ENCODE peak calls at places on chromosomes 3 and 15, in seven cellular contexts. One of them, this sample, is unnamed.

GRCh38 chr3:172550347-172550943 is 27.2 kb upstream of the TNFSF10 start:
- DNase-seq in cardiac fibroblast: peak
- DNase-seq in transverse colon: no peak
- DNase-seq in neural progenitor cell: no peak
- DNase-seq in endodermal cell: no peak
- DNase-seq in body of pancreas: no peak
- DNase-seq in H9: no peak
- DNase-seq in this sample: peak

GRCh38 chr3:171088984-171089754 is 62.6 kb upstream of the SLC2A2 start:
- DNase-seq in cardiac fibroblast: peak
- DNase-seq in transverse colon: no peak
- DNase-seq in neural progenitor cell: peak
- DNase-seq in endodermal cell: no peak
- DNase-seq in body of pancreas: no peak
- DNase-seq in H9: no peak
- DNase-seq in this sample: no peak

GRCh38 chr3:37814547-37814946 is 47.1 kb upstream of the CTDSPL start:
- DNase-seq in cardiac fibroblast: peak
- DNase-seq in transverse colon: no peak
- DNase-seq in neural progenitor cell: peak
- DNase-seq in endodermal cell: peak
- DNase-seq in body of pancreas: no peak
- DNase-seq in H9: no peak
- DNase-seq in this sample: no peak

GRCh38 chr3:48564022-48564421 is 441 bp upstream of the UCN2 start:
- DNase-seq in cardiac fibroblast: peak
- DNase-seq in transverse colon: peak
- DNase-seq in neural progenitor cell: no peak
- DNase-seq in endodermal cell: no peak
- DNase-seq in body of pancreas: no peak
- DNase-seq in H9: no peak
- DNase-seq in this sample: no peak

GRCh38 chr3:121995190-121996137 is 26.6 kb downstream of the ILDR1 start:
- DNase-seq in cardiac fibroblast: peak
- DNase-seq in transverse colon: peak
- DNase-seq in neural progenitor cell: peak
- DNase-seq in endodermal cell: peak
- DNase-seq in body of pancreas: peak
- DNase-seq in H9: peak
- DNase-seq in this sample: no peak

GRCh38 chr15:101615986-101616848 is 36.0 kb downstream of the TM2D3 start:
- DNase-seq in cardiac fibroblast: peak
- DNase-seq in transverse colon: peak
- DNase-seq in neural progenitor cell: peak
- DNase-seq in endodermal cell: peak
- DNase-seq in body of pancreas: peak
- DNase-seq in H9: peak
- DNase-seq in this sample: no peak

GRCh38 chr3:171001957-171002694 is 24.4 kb downstream of the SLC2A2 start:
- DNase-seq in cardiac fibroblast: peak
- DNase-seq in transverse colon: peak
- DNase-seq in neural progenitor cell: no peak
- DNase-seq in endodermal cell: no peak
- DNase-seq in body of pancreas: peak
- DNase-seq in H9: no peak
- DNase-seq in this sample: no peak

GRCh38 chr15:65409284-65409631 is 13.5 kb downstream of the IGDCC4 start:
- DNase-seq in cardiac fibroblast: peak
- DNase-seq in transverse colon: no peak
- DNase-seq in neural progenitor cell: no peak
- DNase-seq in endodermal cell: no peak
- DNase-seq in body of pancreas: no peak
- DNase-seq in H9: no peak
- DNase-seq in this sample: peak

GRCh38 chr15:101427606-101428487 is 61.7 kb downstream of the PCSK6 start:
- DNase-seq in cardiac fibroblast: no peak
- DNase-seq in transverse colon: no peak
- DNase-seq in neural progenitor cell: no peak
- DNase-seq in endodermal cell: no peak
- DNase-seq in body of pancreas: no peak
- DNase-seq in H9: no peak
- DNase-seq in this sample: no peak

GRCh38 chr3:7075120-7075519 is 214.2 kb downstream of the GRM7 start:
- DNase-seq in cardiac fibroblast: no peak
- DNase-seq in transverse colon: no peak
- DNase-seq in neural progenitor cell: no peak
- DNase-seq in endodermal cell: no peak
- DNase-seq in body of pancreas: no peak
- DNase-seq in H9: no peak
- DNase-seq in this sample: no peak

GRCh38 chr3:4493931-4494806 is 1.0 kb downstream of the ITPR1 start:
- DNase-seq in cardiac fibroblast: peak
- DNase-seq in transverse colon: peak
- DNase-seq in neural progenitor cell: peak
- DNase-seq in endodermal cell: peak
- DNase-seq in body of pancreas: peak
- DNase-seq in H9: peak
- DNase-seq in this sample: no peak

GRCh38 chr15:85543741-85544155 is 163.3 kb downstream of the AKAP13 start:
- DNase-seq in cardiac fibroblast: no peak
- DNase-seq in transverse colon: peak
- DNase-seq in neural progenitor cell: no peak
- DNase-seq in endodermal cell: peak
- DNase-seq in body of pancreas: peak
- DNase-seq in H9: peak
- DNase-seq in this sample: no peak

GRCh38 chr15:56241374-56242085 is 2.1 kb downstream of the RFX7 start:
- DNase-seq in cardiac fibroblast: no peak
- DNase-seq in transverse colon: no peak
- DNase-seq in neural progenitor cell: no peak
- DNase-seq in endodermal cell: no peak
- DNase-seq in body of pancreas: no peak
- DNase-seq in H9: no peak
- DNase-seq in this sample: no peak

GRCh38 chr3:185420762-185421161 is 57.8 kb downstream of the MAP3K13 start:
- DNase-seq in cardiac fibroblast: peak
- DNase-seq in transverse colon: peak
- DNase-seq in neural progenitor cell: no peak
- DNase-seq in endodermal cell: no peak
- DNase-seq in body of pancreas: peak
- DNase-seq in H9: no peak
- DNase-seq in this sample: no peak

GRCh38 chr3:196634224-196634623 is 5.3 kb upstream of the NRROS start:
- DNase-seq in cardiac fibroblast: no peak
- DNase-seq in transverse colon: peak
- DNase-seq in neural progenitor cell: no peak
- DNase-seq in endodermal cell: no peak
- DNase-seq in body of pancreas: no peak
- DNase-seq in H9: no peak
- DNase-seq in this sample: no peak

GRCh38 chr3:62237296-62237948 is 135.9 kb downstream of the FEZF2 start:
- DNase-seq in cardiac fibroblast: no peak
- DNase-seq in transverse colon: no peak
- DNase-seq in neural progenitor cell: no peak
- DNase-seq in endodermal cell: no peak
- DNase-seq in body of pancreas: no peak
- DNase-seq in H9: no peak
- DNase-seq in this sample: no peak

GRCh38 chr3:190886945-190887344 is 24.5 kb upstream of the GMNC start:
- DNase-seq in cardiac fibroblast: peak
- DNase-seq in transverse colon: no peak
- DNase-seq in neural progenitor cell: no peak
- DNase-seq in endodermal cell: no peak
- DNase-seq in body of pancreas: no peak
- DNase-seq in H9: no peak
- DNase-seq in this sample: no peak

GRCh38 chr15:60720084-60720483 is 241.1 kb upstream of the ICE2 start:
- DNase-seq in cardiac fibroblast: no peak
- DNase-seq in transverse colon: no peak
- DNase-seq in neural progenitor cell: no peak
- DNase-seq in endodermal cell: no peak
- DNase-seq in body of pancreas: no peak
- DNase-seq in H9: no peak
- DNase-seq in this sample: no peak

GRCh38 chr15:90154861-90155626 is 46.1 kb upstream of the SEMA4B start:
- DNase-seq in cardiac fibroblast: peak
- DNase-seq in transverse colon: peak
- DNase-seq in neural progenitor cell: no peak
- DNase-seq in endodermal cell: no peak
- DNase-seq in body of pancreas: peak
- DNase-seq in H9: no peak
- DNase-seq in this sample: no peak

GRCh38 chr15:101179341-101180153 is 72.3 kb downstream of the CHSY1 start:
- DNase-seq in cardiac fibroblast: peak
- DNase-seq in transverse colon: no peak
- DNase-seq in neural progenitor cell: no peak
- DNase-seq in endodermal cell: no peak
- DNase-seq in body of pancreas: no peak
- DNase-seq in H9: no peak
- DNase-seq in this sample: no peak

GRCh38 chr3:9340450-9341009 is 22.3 kb upstream of the THUMPD3 start:
- DNase-seq in cardiac fibroblast: peak
- DNase-seq in transverse colon: no peak
- DNase-seq in neural progenitor cell: no peak
- DNase-seq in endodermal cell: no peak
- DNase-seq in body of pancreas: no peak
- DNase-seq in H9: no peak
- DNase-seq in this sample: no peak

GRCh38 chr15:29268706-29269484 is 727 bp downstream of the NSMCE3 start:
- DNase-seq in cardiac fibroblast: peak
- DNase-seq in transverse colon: peak
- DNase-seq in neural progenitor cell: peak
- DNase-seq in endodermal cell: peak
- DNase-seq in body of pancreas: peak
- DNase-seq in H9: peak
- DNase-seq in this sample: no peak

GRCh38 chr3:63990204-63990603 is 33.1 kb downstream of the PSMD6 start:
- DNase-seq in cardiac fibroblast: no peak
- DNase-seq in transverse colon: no peak
- DNase-seq in neural progenitor cell: no peak
- DNase-seq in endodermal cell: no peak
- DNase-seq in body of pancreas: no peak
- DNase-seq in H9: no peak
- DNase-seq in this sample: no peak

GRCh38 chr3:12869025-12869695 is 27.8 kb upstream of the RPL32 start:
- DNase-seq in cardiac fibroblast: no peak
- DNase-seq in transverse colon: peak
- DNase-seq in neural progenitor cell: peak
- DNase-seq in endodermal cell: peak
- DNase-seq in body of pancreas: peak
- DNase-seq in H9: peak
- DNase-seq in this sample: no peak

GRCh38 chr3:192928720-192929119 is 11.1 kb upstream of the MB21D2 start:
- DNase-seq in cardiac fibroblast: no peak
- DNase-seq in transverse colon: no peak
- DNase-seq in neural progenitor cell: no peak
- DNase-seq in endodermal cell: no peak
- DNase-seq in body of pancreas: no peak
- DNase-seq in H9: no peak
- DNase-seq in this sample: no peak

GRCh38 chr3:112699436-112699978 is 58.6 kb upstream of the CCDC80 start:
- DNase-seq in cardiac fibroblast: peak
- DNase-seq in transverse colon: no peak
- DNase-seq in neural progenitor cell: no peak
- DNase-seq in endodermal cell: no peak
- DNase-seq in body of pancreas: no peak
- DNase-seq in H9: no peak
- DNase-seq in this sample: no peak
- TF ChIP-seq CTCF in cardiac fibroblast: peak
- TF ChIP-seq CTCF in transverse colon: no peak
- TF ChIP-seq CTCF in neural progenitor cell: no peak
- TF ChIP-seq CTCF in endodermal cell: peak
- TF ChIP-seq CTCF in body of pancreas: no peak
- TF ChIP-seq CTCF in H9: peak
- TF ChIP-seq CTCF in this sample: no peak

GRCh38 chr3:36701249-36701572 is 63.1 kb downstream of the DCLK3 start:
- DNase-seq in cardiac fibroblast: no peak
- DNase-seq in transverse colon: no peak
- DNase-seq in neural progenitor cell: peak
- DNase-seq in endodermal cell: no peak
- DNase-seq in body of pancreas: no peak
- DNase-seq in H9: no peak
- DNase-seq in this sample: no peak
- TF ChIP-seq CTCF in cardiac fibroblast: no peak
- TF ChIP-seq CTCF in transverse colon: no peak
- TF ChIP-seq CTCF in neural progenitor cell: no peak
- TF ChIP-seq CTCF in endodermal cell: no peak
- TF ChIP-seq CTCF in body of pancreas: no peak
- TF ChIP-seq CTCF in H9: no peak
- TF ChIP-seq CTCF in this sample: no peak

GRCh38 chr3:55013145-55013544 is 85.3 kb upstream of the LRTM1 start:
- DNase-seq in cardiac fibroblast: peak
- DNase-seq in transverse colon: no peak
- DNase-seq in neural progenitor cell: peak
- DNase-seq in endodermal cell: no peak
- DNase-seq in body of pancreas: no peak
- DNase-seq in H9: no peak
- DNase-seq in this sample: no peak
- TF ChIP-seq CTCF in cardiac fibroblast: no peak
- TF ChIP-seq CTCF in transverse colon: no peak
- TF ChIP-seq CTCF in neural progenitor cell: peak
- TF ChIP-seq CTCF in endodermal cell: peak
- TF ChIP-seq CTCF in body of pancreas: no peak
- TF ChIP-seq CTCF in H9: peak
- TF ChIP-seq CTCF in this sample: no peak

GRCh38 chr3:113132571-113132996 is 78.8 kb upstream of the BOC start:
- DNase-seq in cardiac fibroblast: peak
- DNase-seq in transverse colon: no peak
- DNase-seq in neural progenitor cell: no peak
- DNase-seq in endodermal cell: no peak
- DNase-seq in body of pancreas: no peak
- DNase-seq in H9: no peak
- DNase-seq in this sample: no peak
- TF ChIP-seq CTCF in cardiac fibroblast: no peak
- TF ChIP-seq CTCF in transverse colon: no peak
- TF ChIP-seq CTCF in neural progenitor cell: no peak
- TF ChIP-seq CTCF in endodermal cell: no peak
- TF ChIP-seq CTCF in body of pancreas: no peak
- TF ChIP-seq CTCF in H9: no peak
- TF ChIP-seq CTCF in this sample: no peak

DNA sequence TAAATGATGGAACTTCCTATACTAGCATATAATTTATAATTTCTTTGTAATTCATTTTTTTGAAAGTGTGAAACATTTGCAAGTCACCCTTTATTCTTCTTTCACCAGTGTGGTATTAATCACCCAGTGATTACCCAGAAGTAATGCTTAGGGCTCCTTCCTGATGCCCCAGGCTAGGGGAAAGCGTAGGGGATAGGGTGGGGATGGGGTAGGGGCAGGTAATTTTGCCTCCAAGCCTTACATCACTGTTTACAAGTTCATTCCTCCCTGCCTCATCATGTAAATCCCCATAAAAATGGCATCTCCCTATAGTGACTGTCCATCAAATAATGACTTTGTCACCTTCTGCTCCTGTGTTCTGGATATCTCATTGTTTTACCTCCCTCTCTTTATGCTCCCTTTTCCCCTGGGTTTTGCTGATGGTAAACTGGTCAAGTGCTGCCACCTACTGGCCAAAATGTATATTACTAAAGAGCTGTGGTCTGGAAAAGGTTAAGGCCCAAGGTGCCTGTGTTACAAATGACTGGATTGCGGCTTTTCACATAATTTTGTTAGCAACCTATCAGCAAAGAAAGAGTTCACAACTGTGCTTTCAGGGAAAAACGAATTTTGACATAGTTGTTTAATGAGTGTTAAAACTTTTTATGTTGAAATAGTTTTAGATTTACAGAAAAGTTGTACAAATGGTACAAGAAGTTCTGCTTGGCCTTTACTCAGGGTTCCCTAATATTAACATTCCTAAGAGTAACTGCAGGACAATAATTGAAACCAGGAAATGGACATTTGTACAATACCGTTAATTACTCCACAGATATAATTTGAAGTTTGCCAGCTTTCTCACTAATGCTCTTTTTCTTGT is 54.7 kb downstream of the ONECUT1 start:
- DNase-seq in cardiac fibroblast: peak
- DNase-seq in transverse colon: peak
- DNase-seq in neural progenitor cell: peak
- DNase-seq in endodermal cell: peak
- DNase-seq in body of pancreas: peak
- DNase-seq in H9: peak
- DNase-seq in this sample: peak
- TF ChIP-seq CTCF in cardiac fibroblast: peak
- TF ChIP-seq CTCF in transverse colon: peak
- TF ChIP-seq CTCF in neural progenitor cell: peak
- TF ChIP-seq CTCF in endodermal cell: peak
- TF ChIP-seq CTCF in body of pancreas: peak
- TF ChIP-seq CTCF in H9: peak
- TF ChIP-seq CTCF in this sample: peak

This sample was measured in GM12864.